ENCODE peak calls at places on chromosomes 1 and 21, in four cellular contexts. One of them, this sample, is unnamed.

GRCh38 chr1:17161137-17161700 is 42.0 kb upstream of the PADI2 start:
- DNase-seq in activated CD4-positive, CD25-positive, alpha-beta regulatory T cell: no peak
- DNase-seq in progenitor cell of endocrine pancreas: no peak
- DNase-seq in NCI-H1417: no peak
- DNase-seq in this sample: no peak

GRCh38 chr1:198443374-198444233 is 96.9 kb downstream of the ATP6V1G3 start:
- DNase-seq in activated CD4-positive, CD25-positive, alpha-beta regulatory T cell: no peak
- DNase-seq in NCI-H1417: no peak
- DNase-seq in progenitor cell of endocrine pancreas: no peak
- DNase-seq in this sample: no peak

GRCh38 chr1:63635681-63636080 is 42.5 kb downstream of the PGM1 start:
- DNase-seq in NCI-H1417: no peak
- DNase-seq in activated CD4-positive, CD25-positive, alpha-beta regulatory T cell: no peak
- DNase-seq in progenitor cell of endocrine pancreas: no peak
- DNase-seq in this sample: no peak

GRCh38 chr1:232134365-232134764 is 495.6 kb downstream of the SIPA1L2 start:
- DNase-seq in progenitor cell of endocrine pancreas: no peak
- DNase-seq in activated CD4-positive, CD25-positive, alpha-beta regulatory T cell: no peak
- DNase-seq in NCI-H1417: no peak
- DNase-seq in this sample: no peak

GRCh38 chr1:185358957-185359356 is 41.9 kb upstream of the IVNS1ABP start:
- DNase-seq in NCI-H1417: no peak
- DNase-seq in progenitor cell of endocrine pancreas: no peak
- DNase-seq in activated CD4-positive, CD25-positive, alpha-beta regulatory T cell: no peak
- DNase-seq in this sample: no peak

GRCh38 chr1:1892079-1892762 is 1.3 kb upstream of the GNB1 start:
- DNase-seq in activated CD4-positive, CD25-positive, alpha-beta regulatory T cell: no peak
- DNase-seq in progenitor cell of endocrine pancreas: no peak
- DNase-seq in NCI-H1417: peak; percentile 47
- DNase-seq in this sample: no peak

GRCh38 chr1:15900662-15901279 is 53.3 kb downstream of the SPEN start:
- DNase-seq in NCI-H1417: no peak
- DNase-seq in activated CD4-positive, CD25-positive, alpha-beta regulatory T cell: no peak
- DNase-seq in progenitor cell of endocrine pancreas: no peak
- DNase-seq in this sample: no peak

GRCh38 chr1:183989078-183989577 is 48.4 kb downstream of the COLGALT2 start:
- DNase-seq in progenitor cell of endocrine pancreas: no peak
- DNase-seq in activated CD4-positive, CD25-positive, alpha-beta regulatory T cell: no peak
- DNase-seq in NCI-H1417: no peak
- DNase-seq in this sample: no peak

GRCh38 chr1:54300395-54300794 is 100.4 kb downstream of the MRPL37 start:
- DNase-seq in activated CD4-positive, CD25-positive, alpha-beta regulatory T cell: no peak
- DNase-seq in NCI-H1417: no peak
- DNase-seq in progenitor cell of endocrine pancreas: no peak
- DNase-seq in this sample: no peak

GRCh38 chr1:232574867-232575523 is 54.9 kb downstream of the SIPA1L2 start:
- DNase-seq in NCI-H1417: no peak
- DNase-seq in progenitor cell of endocrine pancreas: no peak
- DNase-seq in activated CD4-positive, CD25-positive, alpha-beta regulatory T cell: no peak
- DNase-seq in this sample: no peak

GRCh38 chr1:155196893-155197638 is 10.6 kb downstream of the THBS3 start:
- DNase-seq in activated CD4-positive, CD25-positive, alpha-beta regulatory T cell: no peak
- DNase-seq in progenitor cell of endocrine pancreas: no peak
- DNase-seq in NCI-H1417: no peak
- DNase-seq in this sample: no peak

GRCh38 chr1:116465477-116465844 is 92.4 kb downstream of the ATP1A1 start:
- DNase-seq in activated CD4-positive, CD25-positive, alpha-beta regulatory T cell: no peak
- DNase-seq in progenitor cell of endocrine pancreas: no peak
- DNase-seq in NCI-H1417: no peak
- DNase-seq in this sample: no peak

GRCh38 chr21:45556645-45557601 is 14.7 kb upstream of the SLC19A1 start:
- DNase-seq in activated CD4-positive, CD25-positive, alpha-beta regulatory T cell: no peak
- DNase-seq in NCI-H1417: no peak
- DNase-seq in progenitor cell of endocrine pancreas: no peak
- DNase-seq in this sample: no peak

GRCh38 chr1:168452329-168452728 is 91.5 kb downstream of the XCL2 start:
- DNase-seq in progenitor cell of endocrine pancreas: no peak
- DNase-seq in activated CD4-positive, CD25-positive, alpha-beta regulatory T cell: no peak
- DNase-seq in NCI-H1417: no peak
- DNase-seq in this sample: no peak

GRCh38 chr1:110542730-110543129 is 23.8 kb upstream of the KCNA10 start:
- DNase-seq in progenitor cell of endocrine pancreas: no peak
- DNase-seq in activated CD4-positive, CD25-positive, alpha-beta regulatory T cell: no peak
- DNase-seq in NCI-H1417: no peak
- DNase-seq in this sample: no peak

GRCh38 chr1:47225430-47226100 is 6.5 kb downstream of the TAL1 start:
- DNase-seq in progenitor cell of endocrine pancreas: no peak
- DNase-seq in activated CD4-positive, CD25-positive, alpha-beta regulatory T cell: no peak
- DNase-seq in NCI-H1417: peak; percentile 69
- DNase-seq in this sample: no peak

GRCh38 chr1:93753766-93754763 is 72.4 kb upstream of the BCAR3 start:
- DNase-seq in NCI-H1417: no peak
- DNase-seq in progenitor cell of endocrine pancreas: no peak
- DNase-seq in activated CD4-positive, CD25-positive, alpha-beta regulatory T cell: no peak
- DNase-seq in this sample: no peak

This sample was measured in Caco-2.